ENCODE peak calls at places on chromosome 4, in nine cellular contexts. One of them, this sample, is unnamed.

GRCh38 chr4:16591867-16592266 is 306.6 kb downstream of the LDB2 start:
- DNase-seq in fibroblast of pulmonary artery: peak; percentile 66
- DNase-seq in A549: no peak
- DNase-seq in Caco-2: no peak
- DNase-seq in thyroid gland: peak; percentile 12
- DNase-seq in epithelial cell of esophagus: no peak
- DNase-seq in foreskin fibroblast: no peak
- DNase-seq in right lobe of liver: no peak
- DNase-seq in fibroblast of lung: peak; percentile 71
- DNase-seq in this sample: no peak

GRCh38 chr4:154618708-154619315 is 6.4 kb upstream of the FGG start:
- DNase-seq in fibroblast of pulmonary artery: peak; percentile 64
- DNase-seq in A549: peak; percentile 76
- DNase-seq in foreskin fibroblast: peak; percentile 19
- DNase-seq in fibroblast of lung: peak; percentile 57
- DNase-seq in epithelial cell of esophagus: peak; percentile 74
- DNase-seq in thyroid gland: peak; percentile 72
- DNase-seq in right lobe of liver: peak; percentile 73
- DNase-seq in Caco-2: peak; percentile 79
- DNase-seq in this sample: peak; percentile 63

GRCh38 chr4:129358571-129358970 is 262.6 kb downstream of the C4orf33 start:
- DNase-seq in right lobe of liver: no peak
- DNase-seq in thyroid gland: no peak
- DNase-seq in foreskin fibroblast: peak; percentile 18
- DNase-seq in epithelial cell of esophagus: peak; percentile 58
- DNase-seq in Caco-2: no peak
- DNase-seq in fibroblast of pulmonary artery: peak; percentile 59
- DNase-seq in A549: no peak
- DNase-seq in fibroblast of lung: peak; percentile 92
- DNase-seq in this sample: peak; percentile 30

GRCh38 chr4:172962564-172963353 is 205.9 kb upstream of the GALNT7 start:
- DNase-seq in Caco-2: no peak
- DNase-seq in fibroblast of pulmonary artery: peak; percentile 13
- DNase-seq in fibroblast of lung: peak; percentile 98
- DNase-seq in thyroid gland: peak; percentile 72
- DNase-seq in right lobe of liver: no peak
- DNase-seq in foreskin fibroblast: peak; percentile 83
- DNase-seq in A549: peak; percentile 78
- DNase-seq in epithelial cell of esophagus: peak; percentile 43
- DNase-seq in this sample: peak; percentile 90

GRCh38 chr4:137300776-137301175 is 231.5 kb downstream of the PCDH18 start:
- DNase-seq in A549: no peak
- DNase-seq in fibroblast of pulmonary artery: no peak
- DNase-seq in thyroid gland: no peak
- DNase-seq in foreskin fibroblast: peak; percentile 44
- DNase-seq in epithelial cell of esophagus: peak; percentile 55
- DNase-seq in fibroblast of lung: peak; percentile 44
- DNase-seq in Caco-2: no peak
- DNase-seq in right lobe of liver: no peak
- DNase-seq in this sample: peak; percentile 46

GRCh38 chr4:107863850-107864371 is 39.2 kb downstream of the SGMS2 start:
- DNase-seq in Caco-2: no peak
- DNase-seq in A549: peak; percentile 19
- DNase-seq in right lobe of liver: peak; percentile 60
- DNase-seq in fibroblast of lung: peak; percentile 13
- DNase-seq in fibroblast of pulmonary artery: peak; percentile 65
- DNase-seq in epithelial cell of esophagus: peak; percentile 86
- DNase-seq in foreskin fibroblast: peak; percentile 20
- DNase-seq in thyroid gland: peak; percentile 70
- DNase-seq in this sample: peak; percentile 46

GRCh38 chr4:7960790-7961655 is 21.4 kb upstream of the AFAP1 start:
- DNase-seq in right lobe of liver: no peak
- DNase-seq in epithelial cell of esophagus: peak; percentile 90
- DNase-seq in fibroblast of lung: peak; percentile 99
- DNase-seq in foreskin fibroblast: peak; percentile 95
- DNase-seq in Caco-2: no peak
- DNase-seq in A549: peak; percentile 80
- DNase-seq in thyroid gland: no peak
- DNase-seq in fibroblast of pulmonary artery: peak; percentile 99
- DNase-seq in this sample: peak; percentile 100

GRCh38 chr4:128979934-128980333 is 113.4 kb downstream of the SCLT1 start:
- DNase-seq in thyroid gland: no peak
- DNase-seq in Caco-2: no peak
- DNase-seq in fibroblast of pulmonary artery: peak; percentile 86
- DNase-seq in right lobe of liver: no peak
- DNase-seq in epithelial cell of esophagus: peak; percentile 85
- DNase-seq in fibroblast of lung: peak; percentile 84
- DNase-seq in A549: peak; percentile 38
- DNase-seq in foreskin fibroblast: peak; percentile 68
- DNase-seq in this sample: peak; percentile 93

GRCh38 chr4:83124079-83124780 is 9.7 kb upstream of the PLAC8 start:
- DNase-seq in right lobe of liver: no peak
- DNase-seq in A549: no peak
- DNase-seq in Caco-2: no peak
- DNase-seq in fibroblast of pulmonary artery: no peak
- DNase-seq in foreskin fibroblast: peak; percentile 18
- DNase-seq in epithelial cell of esophagus: peak; percentile 11
- DNase-seq in thyroid gland: no peak
- DNase-seq in fibroblast of lung: no peak
- DNase-seq in this sample: no peak

GRCh38 chr4:183986645-183987528 is 81.8 kb downstream of the STOX2 start:
- DNase-seq in A549: no peak
- DNase-seq in foreskin fibroblast: no peak
- DNase-seq in thyroid gland: no peak
- DNase-seq in fibroblast of lung: no peak
- DNase-seq in epithelial cell of esophagus: no peak
- DNase-seq in fibroblast of pulmonary artery: no peak
- DNase-seq in right lobe of liver: no peak
- DNase-seq in Caco-2: no peak
- DNase-seq in this sample: no peak

GRCh38 chr4:73723945-73724344 is 16.4 kb upstream of the CXCL8 start:
- DNase-seq in Caco-2: no peak
- DNase-seq in A549: no peak
- DNase-seq in thyroid gland: no peak
- DNase-seq in foreskin fibroblast: no peak
- DNase-seq in right lobe of liver: no peak
- DNase-seq in epithelial cell of esophagus: no peak
- DNase-seq in fibroblast of lung: no peak
- DNase-seq in fibroblast of pulmonary artery: no peak
- DNase-seq in this sample: no peak

GRCh38 chr4:156945532-156945931 is 26.1 kb downstream of the PDGFC start:
- DNase-seq in right lobe of liver: no peak
- DNase-seq in Caco-2: no peak
- DNase-seq in fibroblast of lung: no peak
- DNase-seq in A549: no peak
- DNase-seq in fibroblast of pulmonary artery: no peak
- DNase-seq in foreskin fibroblast: no peak
- DNase-seq in thyroid gland: no peak
- DNase-seq in epithelial cell of esophagus: no peak
- DNase-seq in this sample: no peak

GRCh38 chr4:89899157-89899556 is 4.5 kb downstream of the MMRN1 start:
- DNase-seq in foreskin fibroblast: no peak
- DNase-seq in fibroblast of lung: no peak
- DNase-seq in thyroid gland: no peak
- DNase-seq in A549: no peak
- DNase-seq in fibroblast of pulmonary artery: peak; percentile 11
- DNase-seq in epithelial cell of esophagus: no peak
- DNase-seq in Caco-2: no peak
- DNase-seq in right lobe of liver: no peak
- DNase-seq in this sample: no peak

GRCh38 chr4:89899854-89900253 is 5.2 kb downstream of the MMRN1 start:
- DNase-seq in right lobe of liver: no peak
- DNase-seq in fibroblast of lung: no peak
- DNase-seq in thyroid gland: no peak
- DNase-seq in epithelial cell of esophagus: no peak
- DNase-seq in A549: no peak
- DNase-seq in Caco-2: no peak
- DNase-seq in foreskin fibroblast: no peak
- DNase-seq in fibroblast of pulmonary artery: no peak
- DNase-seq in this sample: no peak

GRCh38 chr4:89898304-89898716 is 3.7 kb downstream of the MMRN1 start:
- DNase-seq in thyroid gland: peak; percentile 45
- DNase-seq in fibroblast of pulmonary artery: no peak
- DNase-seq in fibroblast of lung: no peak
- DNase-seq in A549: no peak
- DNase-seq in epithelial cell of esophagus: no peak
- DNase-seq in foreskin fibroblast: no peak
- DNase-seq in Caco-2: peak; percentile 76
- DNase-seq in right lobe of liver: no peak
- DNase-seq in this sample: no peak

GRCh38 chr4:89897867-89898266 is 3.2 kb downstream of the MMRN1 start:
- DNase-seq in A549: no peak
- DNase-seq in thyroid gland: no peak
- DNase-seq in Caco-2: no peak
- DNase-seq in right lobe of liver: no peak
- DNase-seq in fibroblast of lung: no peak
- DNase-seq in fibroblast of pulmonary artery: no peak
- DNase-seq in epithelial cell of esophagus: no peak
- DNase-seq in foreskin fibroblast: no peak
- DNase-seq in this sample: no peak

GRCh38 chr4:89894654-89895652 is at the start of gene MMRN1:
- DNase-seq in fibroblast of lung: no peak
- DNase-seq in epithelial cell of esophagus: no peak
- DNase-seq in Caco-2: no peak
- DNase-seq in foreskin fibroblast: no peak
- DNase-seq in thyroid gland: no peak
- DNase-seq in fibroblast of pulmonary artery: peak; percentile 14
- DNase-seq in A549: no peak
- DNase-seq in right lobe of liver: no peak
- DNase-seq in this sample: no peak
- TF ChIP-seq CTCF in fibroblast of lung: no peak
- TF ChIP-seq CTCF in epithelial cell of esophagus: no peak
- TF ChIP-seq CTCF in Caco-2: no peak
- TF ChIP-seq CTCF in foreskin fibroblast: no peak
- TF ChIP-seq CTCF in thyroid gland: no peak
- TF ChIP-seq CTCF in fibroblast of pulmonary artery: no peak
- TF ChIP-seq CTCF in A549: no peak
- TF ChIP-seq CTCF in right lobe of liver: no peak
- TF ChIP-seq CTCF in this sample: no peak

DNA sequence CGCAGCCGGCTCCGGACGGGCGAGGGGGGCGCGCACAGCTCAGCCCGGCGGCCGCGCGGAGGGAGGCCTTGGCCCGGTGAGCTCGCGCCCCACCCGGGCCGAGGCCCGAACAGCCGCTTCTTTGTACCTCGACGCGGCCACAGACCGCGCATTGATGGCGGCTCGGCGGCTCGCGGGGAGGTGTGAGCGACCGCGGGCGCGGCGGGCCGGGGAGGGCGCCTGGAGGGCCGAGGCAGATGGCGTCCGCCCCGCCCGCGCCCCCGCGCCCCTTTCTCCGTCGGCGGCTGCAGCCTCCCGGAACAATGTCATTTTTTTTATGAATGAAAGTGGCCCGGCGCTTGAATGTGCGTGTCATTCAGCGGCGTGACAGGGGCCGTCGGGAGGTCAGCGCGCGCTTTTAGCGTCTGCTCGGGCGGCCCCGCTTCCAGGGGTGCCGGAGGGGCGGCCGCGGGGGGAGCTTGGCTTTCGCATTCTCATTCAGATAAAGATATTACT is 1.8 kb downstream of the FGFR3 start:
- DNase-seq in right lobe of liver: no peak
- DNase-seq in A549: no peak
- DNase-seq in Caco-2: no peak
- DNase-seq in epithelial cell of esophagus: no peak
- DNase-seq in foreskin fibroblast: no peak
- DNase-seq in thyroid gland: no peak
- DNase-seq in fibroblast of lung: no peak
- DNase-seq in fibroblast of pulmonary artery: no peak
- DNase-seq in this sample: no peak
- H3K4me3 ChIP-seq in right lobe of liver: peak overlapping the region; percentile 66
- H3K4me3 ChIP-seq in A549: peak overlapping the region; percentile 62
- H3K4me3 ChIP-seq in Caco-2: peak overlapping the region; percentile 73
- H3K4me3 ChIP-seq in epithelial cell of esophagus: peak overlapping the region; percentile 76
- H3K4me3 ChIP-seq in foreskin fibroblast: no peak overlapping the region
- H3K4me3 ChIP-seq in thyroid gland: peak overlapping the region; percentile 47
- H3K4me3 ChIP-seq in fibroblast of lung: no peak overlapping the region
- H3K4me3 ChIP-seq in fibroblast of pulmonary artery: no peak overlapping the region
- H3K4me3 ChIP-seq in this sample: no peak overlapping the region

DNA sequence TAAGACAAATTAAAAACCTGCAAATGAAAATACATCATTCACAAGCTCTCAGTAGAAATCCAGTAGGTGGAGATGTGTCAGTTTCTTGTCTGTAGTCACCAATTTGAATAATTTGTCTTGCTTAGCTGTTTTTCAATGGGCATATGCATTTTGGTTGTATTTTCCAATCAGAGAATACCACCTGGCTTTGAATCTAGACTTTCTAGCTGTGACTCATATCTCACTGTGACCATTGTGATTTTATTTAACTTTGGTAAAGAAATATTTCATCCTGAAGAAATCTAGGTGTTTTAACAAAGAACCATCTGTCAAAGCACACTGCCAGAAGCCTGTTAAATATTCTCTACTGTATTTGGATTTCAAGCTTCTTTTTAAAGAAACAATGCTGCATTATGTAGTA is 1650.6 kb upstream of the IGFBP7 start:
- DNase-seq in A549: peak; percentile 10
- DNase-seq in thyroid gland: no peak
- DNase-seq in foreskin fibroblast: no peak
- DNase-seq in Caco-2: no peak
- DNase-seq in fibroblast of pulmonary artery: no peak
- DNase-seq in right lobe of liver: no peak
- DNase-seq in fibroblast of lung: no peak
- DNase-seq in epithelial cell of esophagus: no peak
- DNase-seq in this sample: no peak
- TF ChIP-seq CTCF in A549: no peak
- TF ChIP-seq CTCF in thyroid gland: no peak
- TF ChIP-seq CTCF in foreskin fibroblast: no peak
- TF ChIP-seq CTCF in Caco-2: no peak
- TF ChIP-seq CTCF in fibroblast of pulmonary artery: no peak
- TF ChIP-seq CTCF in right lobe of liver: no peak
- TF ChIP-seq CTCF in fibroblast of lung: no peak
- TF ChIP-seq CTCF in epithelial cell of esophagus: no peak
- TF ChIP-seq CTCF in this sample: no peak

GRCh38 chr4:103424853-103425252 is 226.7 kb upstream of the CENPE start:
- DNase-seq in thyroid gland: no peak
- DNase-seq in fibroblast of lung: no peak
- DNase-seq in A549: peak; percentile 60
- DNase-seq in epithelial cell of esophagus: peak; percentile 87
- DNase-seq in fibroblast of pulmonary artery: peak; percentile 60
- DNase-seq in foreskin fibroblast: no peak
- DNase-seq in Caco-2: no peak
- DNase-seq in right lobe of liver: no peak
- DNase-seq in this sample: no peak

GRCh38 chr4:103422467-103423219 is 224.5 kb upstream of the CENPE start:
- DNase-seq in fibroblast of pulmonary artery: no peak
- DNase-seq in foreskin fibroblast: no peak
- DNase-seq in thyroid gland: no peak
- DNase-seq in A549: no peak
- DNase-seq in epithelial cell of esophagus: peak; percentile 42
- DNase-seq in Caco-2: no peak
- DNase-seq in fibroblast of lung: no peak
- DNase-seq in right lobe of liver: no peak
- DNase-seq in this sample: no peak

GRCh38 chr4:103429283-103429682 is 231.1 kb upstream of the CENPE start:
- DNase-seq in Caco-2: no peak
- DNase-seq in A549: peak; percentile 12
- DNase-seq in foreskin fibroblast: no peak
- DNase-seq in right lobe of liver: no peak
- DNase-seq in fibroblast of pulmonary artery: no peak
- DNase-seq in fibroblast of lung: no peak
- DNase-seq in epithelial cell of esophagus: no peak
- DNase-seq in thyroid gland: no peak
- DNase-seq in this sample: no peak

GRCh38 chr4:103423261-103423660 is 225.1 kb upstream of the CENPE start:
- DNase-seq in foreskin fibroblast: no peak
- DNase-seq in fibroblast of lung: no peak
- DNase-seq in right lobe of liver: no peak
- DNase-seq in thyroid gland: no peak
- DNase-seq in A549: no peak
- DNase-seq in Caco-2: no peak
- DNase-seq in epithelial cell of esophagus: no peak
- DNase-seq in fibroblast of pulmonary artery: no peak
- DNase-seq in this sample: no peak

GRCh38 chr4:103425406-103425805 is 227.3 kb upstream of the CENPE start:
- DNase-seq in right lobe of liver: peak; percentile 62
- DNase-seq in thyroid gland: no peak
- DNase-seq in foreskin fibroblast: no peak
- DNase-seq in fibroblast of lung: no peak
- DNase-seq in epithelial cell of esophagus: no peak
- DNase-seq in fibroblast of pulmonary artery: no peak
- DNase-seq in A549: no peak
- DNase-seq in Caco-2: no peak
- DNase-seq in this sample: no peak
- H3K4me3 ChIP-seq in right lobe of liver: peak overlapping the region; percentile 17
- H3K4me3 ChIP-seq in thyroid gland: no peak overlapping the region
- H3K4me3 ChIP-seq in foreskin fibroblast: no peak overlapping the region
- H3K4me3 ChIP-seq in fibroblast of lung: no peak overlapping the region
- H3K4me3 ChIP-seq in epithelial cell of esophagus: peak overlapping the region; percentile 30
- H3K4me3 ChIP-seq in fibroblast of pulmonary artery: no peak overlapping the region
- H3K4me3 ChIP-seq in A549: no peak overlapping the region
- H3K4me3 ChIP-seq in Caco-2: no peak overlapping the region
- H3K4me3 ChIP-seq in this sample: no peak overlapping the region

This sample was measured in fibroblast of the aortic adventitia.